ENCODE peak calls at places on chromosomes 2 and 18, in nine cellular contexts. One of them, this sample, is unnamed.

GRCh38 chr2:170475878-170476277 is 239.3 kb upstream of the SP5 start:
- DNase-seq in H7: no peak
- DNase-seq in aorta: no peak
- DNase-seq in K562: no peak
- DNase-seq in cardiac muscle cell: no peak
- DNase-seq in heart right ventricle: no peak
- DNase-seq in brain microvascular endothelial cell: no peak
- DNase-seq in ovary: no peak
- DNase-seq in neuronal stem cell: no peak
- DNase-seq in this sample: no peak

GRCh38 chr18:77208969-77209368 is 40.7 kb upstream of the GALR1 start:
- DNase-seq in brain microvascular endothelial cell: peak; percentile 82
- DNase-seq in aorta: peak; percentile 72
- DNase-seq in neuronal stem cell: no peak
- DNase-seq in heart right ventricle: no peak
- DNase-seq in ovary: no peak
- DNase-seq in H7: no peak
- DNase-seq in cardiac muscle cell: peak; percentile 69
- DNase-seq in K562: no peak
- DNase-seq in this sample: no peak

GRCh38 chr2:20241973-20242726 is 17.2 kb upstream of the SDC1 start:
- DNase-seq in H7: peak; percentile 97
- DNase-seq in heart right ventricle: no peak
- DNase-seq in ovary: no peak
- DNase-seq in neuronal stem cell: no peak
- DNase-seq in K562: peak; percentile 63
- DNase-seq in cardiac muscle cell: no peak
- DNase-seq in brain microvascular endothelial cell: no peak
- DNase-seq in aorta: no peak
- DNase-seq in this sample: no peak

GRCh38 chr2:205321240-205321639 is 361.1 kb upstream of the NRP2 start:
- DNase-seq in K562: no peak
- DNase-seq in ovary: no peak
- DNase-seq in aorta: no peak
- DNase-seq in heart right ventricle: no peak
- DNase-seq in H7: no peak
- DNase-seq in cardiac muscle cell: peak; percentile 49
- DNase-seq in neuronal stem cell: no peak
- DNase-seq in brain microvascular endothelial cell: peak; percentile 6
- DNase-seq in this sample: no peak

GRCh38 chr2:16774980-16775963 is 109.6 kb upstream of the CYRIA start:
- DNase-seq in heart right ventricle: no peak
- DNase-seq in ovary: no peak
- DNase-seq in H7: peak; percentile 15
- DNase-seq in K562: peak; percentile 28
- DNase-seq in brain microvascular endothelial cell: no peak
- DNase-seq in aorta: no peak
- DNase-seq in neuronal stem cell: peak; percentile 24
- DNase-seq in cardiac muscle cell: peak; percentile 19
- DNase-seq in this sample: no peak

GRCh38 chr18:55314615-55315237 is 273.3 kb downstream of the TCF4 start:
- DNase-seq in heart right ventricle: no peak
- DNase-seq in neuronal stem cell: peak; percentile 52
- DNase-seq in K562: no peak
- DNase-seq in H7: peak; percentile 15
- DNase-seq in brain microvascular endothelial cell: no peak
- DNase-seq in cardiac muscle cell: no peak
- DNase-seq in ovary: no peak
- DNase-seq in aorta: no peak
- DNase-seq in this sample: no peak

GRCh38 chr2:169983506-169983905 is 156.3 kb downstream of the UBR3 start:
- DNase-seq in heart right ventricle: no peak
- DNase-seq in cardiac muscle cell: no peak
- DNase-seq in ovary: no peak
- DNase-seq in H7: no peak
- DNase-seq in brain microvascular endothelial cell: no peak
- DNase-seq in neuronal stem cell: no peak
- DNase-seq in K562: peak; percentile 41
- DNase-seq in aorta: no peak
- DNase-seq in this sample: no peak

GRCh38 chr18:8367217-8367988 is 241.8 kb upstream of the RAB12 start:
- DNase-seq in heart right ventricle: peak; percentile 38
- DNase-seq in cardiac muscle cell: peak; percentile 22
- DNase-seq in aorta: no peak
- DNase-seq in K562: peak; percentile 41
- DNase-seq in brain microvascular endothelial cell: no peak
- DNase-seq in ovary: peak; percentile 57
- DNase-seq in H7: peak; percentile 91
- DNase-seq in neuronal stem cell: peak; percentile 58
- DNase-seq in this sample: no peak

GRCh38 chr2:46850742-46851141 is 64.9 kb downstream of the MCFD2 start:
- DNase-seq in aorta: peak; percentile 73
- DNase-seq in ovary: peak; percentile 93
- DNase-seq in cardiac muscle cell: peak; percentile 95
- DNase-seq in H7: no peak
- DNase-seq in neuronal stem cell: no peak
- DNase-seq in brain microvascular endothelial cell: peak; percentile 82
- DNase-seq in K562: no peak
- DNase-seq in heart right ventricle: no peak
- DNase-seq in this sample: no peak

GRCh38 chr2:236862526-236862925 is 223.2 kb upstream of the COPS8 start:
- DNase-seq in aorta: no peak
- DNase-seq in heart right ventricle: no peak
- DNase-seq in neuronal stem cell: no peak
- DNase-seq in cardiac muscle cell: no peak
- DNase-seq in ovary: no peak
- DNase-seq in K562: no peak
- DNase-seq in H7: no peak
- DNase-seq in brain microvascular endothelial cell: no peak
- DNase-seq in this sample: no peak

GRCh38 chr2:219769044-219770030 is 141.9 kb downstream of the SLC4A3 start:
- DNase-seq in brain microvascular endothelial cell: peak; percentile 25
- DNase-seq in cardiac muscle cell: peak; percentile 20
- DNase-seq in aorta: peak; percentile 62
- DNase-seq in H7: no peak
- DNase-seq in K562: no peak
- DNase-seq in ovary: peak; percentile 83
- DNase-seq in neuronal stem cell: no peak
- DNase-seq in heart right ventricle: peak; percentile 73
- DNase-seq in this sample: no peak

GRCh38 chr2:219772103-219772502 is 144.7 kb downstream of the SLC4A3 start:
- DNase-seq in K562: no peak
- DNase-seq in heart right ventricle: no peak
- DNase-seq in brain microvascular endothelial cell: no peak
- DNase-seq in neuronal stem cell: no peak
- DNase-seq in ovary: no peak
- DNase-seq in cardiac muscle cell: no peak
- DNase-seq in aorta: no peak
- DNase-seq in H7: no peak
- DNase-seq in this sample: no peak

GRCh38 chr2:219775506-219775905 is 148.1 kb downstream of the SLC4A3 start:
- DNase-seq in aorta: no peak
- DNase-seq in brain microvascular endothelial cell: no peak
- DNase-seq in H7: no peak
- DNase-seq in heart right ventricle: no peak
- DNase-seq in ovary: no peak
- DNase-seq in K562: no peak
- DNase-seq in cardiac muscle cell: no peak
- DNase-seq in neuronal stem cell: no peak
- DNase-seq in this sample: no peak

GRCh38 chr2:219777388-219777787 is 150.0 kb downstream of the SLC4A3 start:
- DNase-seq in neuronal stem cell: no peak
- DNase-seq in brain microvascular endothelial cell: no peak
- DNase-seq in H7: no peak
- DNase-seq in aorta: no peak
- DNase-seq in K562: no peak
- DNase-seq in cardiac muscle cell: no peak
- DNase-seq in ovary: no peak
- DNase-seq in heart right ventricle: no peak
- DNase-seq in this sample: no peak

DNA sequence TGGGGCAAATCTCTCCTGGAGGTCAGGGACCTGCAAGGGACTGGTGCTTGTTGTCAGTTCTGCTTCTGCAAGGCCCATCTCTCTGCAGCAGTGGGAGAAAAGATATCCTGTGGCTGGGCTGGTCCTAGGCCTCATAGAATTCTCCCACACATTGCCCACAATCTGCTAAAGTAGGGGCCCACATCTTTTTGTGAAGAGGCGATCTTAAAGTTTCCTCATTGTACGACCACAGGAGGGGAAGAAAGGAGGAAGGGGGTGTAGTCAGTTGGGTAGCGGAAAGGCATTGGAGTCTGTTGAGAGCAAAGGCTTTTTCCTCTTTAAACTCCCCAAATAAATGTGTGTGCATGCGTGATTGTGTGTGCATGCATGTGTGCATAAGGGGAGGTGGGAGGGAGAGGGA is 145.3 kb downstream of the SLC4A3 start:
- DNase-seq in cardiac muscle cell: no peak
- DNase-seq in aorta: no peak
- DNase-seq in neuronal stem cell: no peak
- DNase-seq in heart right ventricle: no peak
- DNase-seq in brain microvascular endothelial cell: no peak
- DNase-seq in ovary: no peak
- DNase-seq in K562: no peak
- DNase-seq in H7: no peak
- DNase-seq in this sample: no peak
- H3K27me3 ChIP-seq in cardiac muscle cell: no peaks in the 10 kb centered on the region
- H3K27me3 ChIP-seq in aorta: no peaks in the 10 kb centered on the region
- H3K27me3 ChIP-seq in neuronal stem cell: no peaks in the 10 kb centered on the region
- H3K27me3 ChIP-seq in heart right ventricle: no peaks in the 10 kb centered on the region
- H3K27me3 ChIP-seq in brain microvascular endothelial cell: no peaks in the 10 kb centered on the region
- H3K27me3 ChIP-seq in ovary: no peaks in the 10 kb centered on the region
- H3K27me3 ChIP-seq in K562: no peaks in the 10 kb centered on the region
- H3K27me3 ChIP-seq in H7: no peaks in the 10 kb centered on the region
- H3K27me3 ChIP-seq in this sample: peaks cover 2% of the 10 kb centered on the region

GRCh38 chr2:10722252-10722825 is 909 bp downstream of the ATP6V1C2 start:
- DNase-seq in H7: peak; percentile 50
- DNase-seq in aorta: no peak
- DNase-seq in neuronal stem cell: no peak
- DNase-seq in ovary: no peak
- DNase-seq in brain microvascular endothelial cell: no peak
- DNase-seq in cardiac muscle cell: no peak
- DNase-seq in K562: no peak
- DNase-seq in heart right ventricle: no peak
- DNase-seq in this sample: no peak
- H3K27me3 ChIP-seq in H7: peaks cover 42% of the 10 kb centered on the region
- H3K27me3 ChIP-seq in aorta: no peaks in the 10 kb centered on the region
- H3K27me3 ChIP-seq in neuronal stem cell: peaks cover 45% of the 10 kb centered on the region
- H3K27me3 ChIP-seq in ovary: no peaks in the 10 kb centered on the region
- H3K27me3 ChIP-seq in brain microvascular endothelial cell: peaks cover 37% of the 10 kb centered on the region
- H3K27me3 ChIP-seq in cardiac muscle cell: peaks cover 98% of the 10 kb centered on the region
- H3K27me3 ChIP-seq in K562: peaks cover 73% of the 10 kb centered on the region
- H3K27me3 ChIP-seq in heart right ventricle: peaks cover 71% of the 10 kb centered on the region
- H3K27me3 ChIP-seq in this sample: peaks cover 35% of the 10 kb centered on the region

DNA sequence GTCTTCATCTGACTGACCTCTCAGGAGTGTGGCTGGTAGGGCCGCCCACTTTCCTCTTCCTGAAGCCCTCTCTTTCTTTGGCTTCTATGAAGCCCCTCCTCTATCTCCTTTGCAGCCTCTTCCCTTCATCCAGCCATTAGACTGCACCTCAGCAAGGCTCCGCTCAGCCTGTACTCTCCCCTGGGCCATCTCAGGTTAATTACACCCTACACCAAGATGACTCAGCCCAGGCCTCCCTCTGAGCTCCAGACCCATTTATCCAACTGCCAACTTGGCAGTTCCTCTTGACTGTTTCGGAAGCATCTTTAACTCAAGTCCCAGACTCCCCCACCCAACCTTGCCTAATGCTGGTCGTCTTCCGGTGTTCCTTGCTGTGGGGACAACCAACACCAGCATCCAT is 5.8 kb upstream of the WNT6 start:
- DNase-seq in brain microvascular endothelial cell: no peak
- DNase-seq in neuronal stem cell: no peak
- DNase-seq in aorta: no peak
- DNase-seq in cardiac muscle cell: peak; percentile 63
- DNase-seq in ovary: no peak
- DNase-seq in H7: peak; percentile 35
- DNase-seq in K562: peak; percentile 12
- DNase-seq in heart right ventricle: no peak
- DNase-seq in this sample: no peak
- H3K27me3 ChIP-seq in brain microvascular endothelial cell: peaks cover 49% of the 10 kb centered on the region
- H3K27me3 ChIP-seq in neuronal stem cell: peaks cover 57% of the 10 kb centered on the region
- H3K27me3 ChIP-seq in aorta: no peaks in the 10 kb centered on the region
- H3K27me3 ChIP-seq in cardiac muscle cell: peaks cover 93% of the 10 kb centered on the region
- H3K27me3 ChIP-seq in ovary: no peaks in the 10 kb centered on the region
- H3K27me3 ChIP-seq in H7: peaks cover 64% of the 10 kb centered on the region
- H3K27me3 ChIP-seq in K562: peaks cover 34% of the 10 kb centered on the region
- H3K27me3 ChIP-seq in heart right ventricle: peaks cover 84% of the 10 kb centered on the region
- H3K27me3 ChIP-seq in this sample: peaks cover 45% of the 10 kb centered on the region

GRCh38 chr2:132621131-132621875 is 48.7 kb downstream of the LYPD1 start:
- DNase-seq in H7: no peak
- DNase-seq in brain microvascular endothelial cell: no peak
- DNase-seq in ovary: no peak
- DNase-seq in heart right ventricle: no peak
- DNase-seq in K562: no peak
- DNase-seq in cardiac muscle cell: no peak
- DNase-seq in aorta: no peak
- DNase-seq in neuronal stem cell: no peak
- DNase-seq in this sample: no peak

GRCh38 chr2:132618734-132619133 is 51.3 kb downstream of the LYPD1 start:
- DNase-seq in cardiac muscle cell: no peak
- DNase-seq in K562: no peak
- DNase-seq in brain microvascular endothelial cell: no peak
- DNase-seq in H7: no peak
- DNase-seq in heart right ventricle: no peak
- DNase-seq in aorta: no peak
- DNase-seq in neuronal stem cell: no peak
- DNase-seq in ovary: no peak
- DNase-seq in this sample: no peak

GRCh38 chr2:132617989-132618388 is 52.0 kb downstream of the LYPD1 start:
- DNase-seq in heart right ventricle: no peak
- DNase-seq in cardiac muscle cell: no peak
- DNase-seq in ovary: no peak
- DNase-seq in K562: no peak
- DNase-seq in aorta: no peak
- DNase-seq in neuronal stem cell: no peak
- DNase-seq in brain microvascular endothelial cell: no peak
- DNase-seq in H7: no peak
- DNase-seq in this sample: no peak

GRCh38 chr2:132620115-132620514 is 49.9 kb downstream of the LYPD1 start:
- DNase-seq in brain microvascular endothelial cell: no peak
- DNase-seq in ovary: no peak
- DNase-seq in aorta: no peak
- DNase-seq in neuronal stem cell: no peak
- DNase-seq in cardiac muscle cell: peak; percentile 7
- DNase-seq in K562: no peak
- DNase-seq in H7: no peak
- DNase-seq in heart right ventricle: no peak
- DNase-seq in this sample: no peak

GRCh38 chr2:132615329-132616085 is 54.5 kb downstream of the LYPD1 start:
- DNase-seq in neuronal stem cell: no peak
- DNase-seq in heart right ventricle: no peak
- DNase-seq in cardiac muscle cell: no peak
- DNase-seq in K562: no peak
- DNase-seq in aorta: no peak
- DNase-seq in ovary: no peak
- DNase-seq in brain microvascular endothelial cell: no peak
- DNase-seq in H7: no peak
- DNase-seq in this sample: no peak
- H3K27me3 ChIP-seq in neuronal stem cell: no peaks in the 10 kb centered on the region
- H3K27me3 ChIP-seq in heart right ventricle: no peaks in the 10 kb centered on the region
- H3K27me3 ChIP-seq in cardiac muscle cell: no peaks in the 10 kb centered on the region
- H3K27me3 ChIP-seq in K562: no peaks in the 10 kb centered on the region
- H3K27me3 ChIP-seq in aorta: no peaks in the 10 kb centered on the region
- H3K27me3 ChIP-seq in ovary: no peaks in the 10 kb centered on the region
- H3K27me3 ChIP-seq in brain microvascular endothelial cell: no peaks in the 10 kb centered on the region
- H3K27me3 ChIP-seq in H7: no peaks in the 10 kb centered on the region
- H3K27me3 ChIP-seq in this sample: no peaks in the 10 kb centered on the region